ENCODE peak calls at places on chromosome 10, in five cellular contexts. One of them, this sample, is unnamed.

GRCh38 chr10:115744089-115744488 is 528.9 kb downstream of the GFRA1 start:
- DNase-seq in neuronal stem cell: no peak
- DNase-seq in H1: no peak
- DNase-seq in mesenchymal stem cell: no peak
- DNase-seq in trophoblast cell: no peak
- DNase-seq in this sample: no peak

GRCh38 chr10:93063217-93063976 is 2.8 kb downstream of the CYP26C1 start:
- DNase-seq in neuronal stem cell: no peak
- DNase-seq in H1: no peak
- DNase-seq in mesenchymal stem cell: no peak
- DNase-seq in trophoblast cell: no peak
- DNase-seq in this sample: no peak

GRCh38 chr10:44766601-44767000 is 144.5 kb upstream of the TMEM72 start:
- DNase-seq in neuronal stem cell: no peak
- DNase-seq in H1: no peak
- DNase-seq in mesenchymal stem cell: no peak
- DNase-seq in trophoblast cell: no peak
- DNase-seq in this sample: no peak

GRCh38 chr10:46234026-46234425 is 52.8 kb upstream of the ANTXRL start:
- DNase-seq in neuronal stem cell: no peak
- DNase-seq in H1: no peak
- DNase-seq in mesenchymal stem cell: no peak
- DNase-seq in trophoblast cell: no peak
- DNase-seq in this sample: peak; percentile 21

GRCh38 chr10:110775406-110775805 is 96.3 kb upstream of the PDCD4 start:
- DNase-seq in neuronal stem cell: no peak
- DNase-seq in H1: no peak
- DNase-seq in mesenchymal stem cell: no peak
- DNase-seq in trophoblast cell: no peak
- DNase-seq in this sample: no peak

GRCh38 chr10:43304687-43305333 is 37.9 kb upstream of the RASGEF1A start:
- DNase-seq in neuronal stem cell: peak; percentile 38
- DNase-seq in H1: no peak
- DNase-seq in mesenchymal stem cell: peak; percentile 31
- DNase-seq in trophoblast cell: peak; percentile 48
- DNase-seq in this sample: peak; percentile 77

GRCh38 chr10:96275685-96276418 is 4.5 kb upstream of the BLNK start:
- DNase-seq in neuronal stem cell: no peak
- DNase-seq in H1: no peak
- DNase-seq in mesenchymal stem cell: no peak
- DNase-seq in trophoblast cell: no peak
- DNase-seq in this sample: no peak

GRCh38 chr10:42999385-43000020 is 77.4 kb upstream of the RET start:
- DNase-seq in neuronal stem cell: no peak
- DNase-seq in H1: no peak
- DNase-seq in mesenchymal stem cell: no peak
- DNase-seq in trophoblast cell: no peak
- DNase-seq in this sample: no peak

GRCh38 chr10:80268266-80268665 is 21.2 kb downstream of the MAT1A start:
- DNase-seq in neuronal stem cell: no peak
- DNase-seq in H1: no peak
- DNase-seq in mesenchymal stem cell: peak; percentile 18
- DNase-seq in trophoblast cell: peak; percentile 73
- DNase-seq in this sample: no peak

GRCh38 chr10:125637496-125637895 is 45.5 kb downstream of the TEX36 start:
- DNase-seq in neuronal stem cell: no peak
- DNase-seq in H1: no peak
- DNase-seq in mesenchymal stem cell: no peak
- DNase-seq in trophoblast cell: no peak
- DNase-seq in this sample: no peak

GRCh38 chr10:681670-682318 is 7.7 kb downstream of the DIP2C start:
- DNase-seq in neuronal stem cell: no peak
- DNase-seq in H1: no peak
- DNase-seq in mesenchymal stem cell: peak; percentile 88
- DNase-seq in trophoblast cell: peak; percentile 57
- DNase-seq in this sample: no peak

GRCh38 chr10:4527281-4527960 is 298.6 kb upstream of the AKR1E2 start:
- DNase-seq in neuronal stem cell: no peak
- DNase-seq in H1: no peak
- DNase-seq in mesenchymal stem cell: no peak
- DNase-seq in trophoblast cell: no peak
- DNase-seq in this sample: no peak

GRCh38 chr10:9733764-9734163 is 1283.9 kb upstream of the CELF2 start:
- DNase-seq in neuronal stem cell: no peak
- DNase-seq in H1: no peak
- DNase-seq in mesenchymal stem cell: no peak
- DNase-seq in trophoblast cell: peak; percentile 95
- DNase-seq in this sample: no peak

GRCh38 chr10:86160890-86161585 is 205.6 kb downstream of the GRID1 start:
- DNase-seq in neuronal stem cell: no peak
- DNase-seq in H1: no peak
- DNase-seq in mesenchymal stem cell: no peak
- DNase-seq in trophoblast cell: peak; percentile 51
- DNase-seq in this sample: no peak

GRCh38 chr10:19892677-19893076 is 76.4 kb downstream of the PLXDC2 start:
- DNase-seq in neuronal stem cell: no peak
- DNase-seq in H1: no peak
- DNase-seq in mesenchymal stem cell: no peak
- DNase-seq in trophoblast cell: no peak
- DNase-seq in this sample: no peak

GRCh38 chr10:11058965-11059364 is 41.3 kb downstream of the CELF2 start:
- DNase-seq in neuronal stem cell: no peak
- DNase-seq in H1: no peak
- DNase-seq in mesenchymal stem cell: peak; percentile 82
- DNase-seq in trophoblast cell: no peak
- DNase-seq in this sample: no peak

GRCh38 chr10:46555713-46556514 is 544 bp downstream of the GPRIN2 start:
- DNase-seq in neuronal stem cell: peak; percentile 68
- DNase-seq in H1: peak; percentile 69
- DNase-seq in mesenchymal stem cell: no peak
- DNase-seq in trophoblast cell: no peak
- DNase-seq in this sample: peak; percentile 93

GRCh38 chr10:3886666-3887251 is 101.8 kb upstream of the KLF6 start:
- DNase-seq in neuronal stem cell: no peak
- DNase-seq in H1: no peak
- DNase-seq in mesenchymal stem cell: peak; percentile 96
- DNase-seq in trophoblast cell: peak; percentile 97
- DNase-seq in this sample: no peak

GRCh38 chr10:127148066-127148932 is 48.1 kb downstream of the INSYN2A start:
- DNase-seq in neuronal stem cell: no peak
- DNase-seq in H1: no peak
- DNase-seq in mesenchymal stem cell: peak; percentile 89
- DNase-seq in trophoblast cell: peak; percentile 36
- DNase-seq in this sample: no peak

GRCh38 chr10:7165500-7166177 is 245.2 kb downstream of the SFMBT2 start:
- DNase-seq in neuronal stem cell: no peak
- DNase-seq in H1: no peak
- DNase-seq in mesenchymal stem cell: no peak
- DNase-seq in trophoblast cell: no peak
- DNase-seq in this sample: no peak

GRCh38 chr10:120314426-120314825 is 142.6 kb upstream of the PLPP4 start:
- DNase-seq in neuronal stem cell: no peak
- DNase-seq in H1: no peak
- DNase-seq in mesenchymal stem cell: no peak
- DNase-seq in trophoblast cell: no peak
- DNase-seq in this sample: no peak

GRCh38 chr10:91287276-91287675 is 66.8 kb downstream of the PCGF5 start:
- DNase-seq in neuronal stem cell: no peak
- DNase-seq in H1: no peak
- DNase-seq in mesenchymal stem cell: no peak
- DNase-seq in trophoblast cell: no peak
- DNase-seq in this sample: no peak

GRCh38 chr10:94018107-94018506 is 24.4 kb downstream of the PLCE1 start:
- DNase-seq in neuronal stem cell: no peak
- DNase-seq in H1: no peak
- DNase-seq in mesenchymal stem cell: no peak
- DNase-seq in trophoblast cell: no peak
- DNase-seq in this sample: no peak

GRCh38 chr10:111206521-111206920 is 129.7 kb downstream of the ADRA2A start:
- DNase-seq in neuronal stem cell: no peak
- DNase-seq in H1: no peak
- DNase-seq in mesenchymal stem cell: no peak
- DNase-seq in trophoblast cell: no peak
- DNase-seq in this sample: no peak

GRCh38 chr10:131259535-131259934 is 52.0 kb downstream of the TCERG1L start:
- DNase-seq in neuronal stem cell: no peak
- DNase-seq in H1: no peak
- DNase-seq in mesenchymal stem cell: no peak
- DNase-seq in trophoblast cell: no peak
- DNase-seq in this sample: no peak

GRCh38 chr10:131452926-131453771 is 141.6 kb upstream of the TCERG1L start:
- DNase-seq in neuronal stem cell: peak; percentile 58
- DNase-seq in H1: peak; percentile 34
- DNase-seq in mesenchymal stem cell: no peak
- DNase-seq in trophoblast cell: no peak
- DNase-seq in this sample: peak; percentile 89

GRCh38 chr10:125060851-125061556 is 99.4 kb downstream of the CTBP2 start:
- DNase-seq in neuronal stem cell: peak; percentile 45
- DNase-seq in H1: peak; percentile 34
- DNase-seq in mesenchymal stem cell: peak; percentile 80
- DNase-seq in trophoblast cell: peak; percentile 74
- DNase-seq in this sample: peak; percentile 78

GRCh38 chr10:88361995-88362540 is 221.1 kb downstream of the RNLS start:
- DNase-seq in neuronal stem cell: no peak
- DNase-seq in H1: no peak
- DNase-seq in mesenchymal stem cell: no peak
- DNase-seq in trophoblast cell: no peak
- DNase-seq in this sample: no peak

GRCh38 chr10:130218181-130218641 is 82.0 kb downstream of the GLRX3 start:
- DNase-seq in neuronal stem cell: no peak
- DNase-seq in H1: no peak
- DNase-seq in mesenchymal stem cell: no peak
- DNase-seq in trophoblast cell: no peak
- DNase-seq in this sample: peak; percentile 18

GRCh38 chr10:130742936-130743675 is 568.4 kb downstream of the TCERG1L start:
- DNase-seq in neuronal stem cell: no peak
- DNase-seq in H1: peak; percentile 51
- DNase-seq in mesenchymal stem cell: no peak
- DNase-seq in trophoblast cell: no peak
- DNase-seq in this sample: peak; percentile 90

GRCh38 chr10:59557642-59558041 is 152.0 kb downstream of the SLC16A9 start:
- DNase-seq in neuronal stem cell: peak; percentile 18
- DNase-seq in H1: no peak
- DNase-seq in mesenchymal stem cell: no peak
- DNase-seq in trophoblast cell: peak; percentile 59
- DNase-seq in this sample: no peak
- H2BK12ac ChIP-seq in neuronal stem cell: no peak overlapping the region
- H2BK12ac ChIP-seq in H1: no peak overlapping the region
- H2BK12ac ChIP-seq in mesenchymal stem cell: no peak overlapping the region
- H2BK12ac ChIP-seq in trophoblast cell: no peak overlapping the region
- H2BK12ac ChIP-seq in this sample: no peak overlapping the region

GRCh38 chr10:26700884-26701630 is 3.6 kb downstream of the PDSS1 start:
- DNase-seq in neuronal stem cell: no peak
- DNase-seq in H1: no peak
- DNase-seq in mesenchymal stem cell: no peak
- DNase-seq in trophoblast cell: no peak
- DNase-seq in this sample: no peak
- H2BK12ac ChIP-seq in neuronal stem cell: no peak overlapping the region
- H2BK12ac ChIP-seq in H1: no peak overlapping the region
- H2BK12ac ChIP-seq in mesenchymal stem cell: no peak overlapping the region
- H2BK12ac ChIP-seq in trophoblast cell: no peak overlapping the region
- H2BK12ac ChIP-seq in this sample: no peak overlapping the region

GRCh38 chr10:5625992-5626777 is 40.2 kb downstream of the ASB13 start:
- DNase-seq in neuronal stem cell: no peak
- DNase-seq in H1: no peak
- DNase-seq in mesenchymal stem cell: no peak
- DNase-seq in trophoblast cell: no peak
- DNase-seq in this sample: no peak

GRCh38 chr10:5627486-5628044 is 38.8 kb downstream of the ASB13 start:
- DNase-seq in neuronal stem cell: no peak
- DNase-seq in H1: no peak
- DNase-seq in mesenchymal stem cell: no peak
- DNase-seq in trophoblast cell: no peak
- DNase-seq in this sample: no peak

GRCh38 chr10:5629789-5630436 is 36.5 kb downstream of the ASB13 start:
- DNase-seq in neuronal stem cell: peak; percentile 75
- DNase-seq in H1: peak; percentile 33
- DNase-seq in mesenchymal stem cell: peak; percentile 88
- DNase-seq in trophoblast cell: peak; percentile 95
- DNase-seq in this sample: peak; percentile 79

GRCh38 chr10:5628798-5629788 is 37.3 kb downstream of the ASB13 start:
- DNase-seq in neuronal stem cell: no peak
- DNase-seq in H1: no peak
- DNase-seq in mesenchymal stem cell: peak; percentile 61
- DNase-seq in trophoblast cell: no peak
- DNase-seq in this sample: no peak

GRCh38 chr10:5628366-5628765 is 38.0 kb downstream of the ASB13 start:
- DNase-seq in neuronal stem cell: no peak
- DNase-seq in H1: no peak
- DNase-seq in mesenchymal stem cell: peak; percentile 39
- DNase-seq in trophoblast cell: no peak
- DNase-seq in this sample: no peak
- H2BK12ac ChIP-seq in neuronal stem cell: no peak overlapping the region
- H2BK12ac ChIP-seq in H1: no peak overlapping the region
- H2BK12ac ChIP-seq in mesenchymal stem cell: no peak overlapping the region
- H2BK12ac ChIP-seq in trophoblast cell: no peak overlapping the region
- H2BK12ac ChIP-seq in this sample: no peak overlapping the region

GRCh38 chr10:108352771-108353170 is 1188.3 kb upstream of the SORCS1 start:
- DNase-seq in neuronal stem cell: no peak
- DNase-seq in H1: no peak
- DNase-seq in mesenchymal stem cell: no peak
- DNase-seq in trophoblast cell: no peak
- DNase-seq in this sample: no peak
- H2BK12ac ChIP-seq in neuronal stem cell: no peak overlapping the region
- H2BK12ac ChIP-seq in H1: no peak overlapping the region
- H2BK12ac ChIP-seq in mesenchymal stem cell: no peak overlapping the region
- H2BK12ac ChIP-seq in trophoblast cell: no peak overlapping the region
- H2BK12ac ChIP-seq in this sample: no peak overlapping the region

DNA sequence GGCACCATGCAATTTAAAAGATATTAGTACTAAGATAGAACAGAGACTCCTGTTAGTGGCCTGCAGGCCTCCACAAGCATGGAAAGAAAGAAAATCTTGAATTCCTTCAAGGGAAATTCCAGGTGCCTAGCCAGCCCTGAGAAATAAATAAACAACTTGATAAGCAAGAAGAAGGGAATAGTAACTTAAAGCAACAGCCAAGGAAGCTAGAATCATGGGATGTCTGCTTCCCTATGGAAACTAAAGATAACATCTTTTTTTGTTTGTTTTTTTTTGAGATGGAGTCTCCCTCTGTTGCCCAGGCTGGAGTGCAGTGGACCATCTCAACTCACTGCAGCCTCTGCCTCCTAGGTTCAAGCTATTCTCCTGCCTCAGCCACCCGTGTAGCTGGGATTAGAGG is 128.6 kb downstream of the SKIDA1 start:
- DNase-seq in neuronal stem cell: no peak
- DNase-seq in H1: no peak
- DNase-seq in mesenchymal stem cell: peak; percentile 17
- DNase-seq in trophoblast cell: no peak
- DNase-seq in this sample: no peak
- H2BK12ac ChIP-seq in neuronal stem cell: no peak overlapping the region
- H2BK12ac ChIP-seq in H1: no peak overlapping the region
- H2BK12ac ChIP-seq in mesenchymal stem cell: no peak overlapping the region
- H2BK12ac ChIP-seq in trophoblast cell: no peak overlapping the region
- H2BK12ac ChIP-seq in this sample: no peak overlapping the region